ENCODE peak calls at places on chromosomes 13 and 19, in ten cellular contexts. I is GM12878; F is Caco-2; Z is Peyer's patch; C is cardiac muscle cell; E is endodermal cell; G is fibroblast of lung; R is left ventricle myocardium inferior; M is lower lobe of right lung; V is CD8-positive, alpha-beta T cell. X is an unnamed sample.

GRCh38 chr13:65966991-65967451 is 1263.1 kb downstream of the PCDH9 start:
- DNase-seq in C (peak; percentile 59), I (no peak), V (no peak), Z (no peak), F (peak; percentile 63), G (peak; percentile 23), R (no peak), M (no peak), E (peak; percentile 66), X (peak; percentile 1)

GRCh38 chr19:3504723-3505122 is 1.4 kb upstream of the FZR1 start:
- DNase-seq in G (no peak), Z (no peak), C (peak; percentile 39), I (no peak), V (no peak), R (no peak), F (no peak), E (no peak), M (no peak), X (no peak)

GRCh38 chr13:81017525-81018152 is 676.7 kb upstream of the SPRY2 start:
- DNase-seq in C (peak; percentile 70), G (peak; percentile 77), I (no peak), V (no peak), E (no peak), M (no peak), F (peak; percentile 30), R (no peak), Z (no peak), X (no peak)

GRCh38 chr13:26379831-26380230 is 125.9 kb downstream of the CDK8 start:
- DNase-seq in E (no peak), M (no peak), R (no peak), G (no peak), V (no peak), Z (no peak), F (no peak), I (no peak), C (no peak), X (no peak)

GRCh38 chr13:46715363-46715762 is 81.6 kb downstream of the ESD start:
- DNase-seq in C (no peak), R (no peak), G (no peak), E (no peak), F (peak; percentile 23), Z (no peak), I (no peak), V (no peak), M (no peak), X (no peak)

GRCh38 chr19:51552996-51553725 is 17.9 kb upstream of the ZNF175 start:
- DNase-seq in V (no peak), R (peak; percentile 72), Z (peak; percentile 61), I (no peak), C (peak; percentile 80), G (peak; percentile 33), M (peak; percentile 71), F (peak; percentile 88), E (peak; percentile 96), X (peak; percentile 58)

GRCh38 chr13:27922974-27923612 is 3.3 kb downstream of the PDX1 start:
- DNase-seq in G (no peak), M (no peak), I (no peak), C (no peak), R (no peak), F (no peak), Z (no peak), V (no peak), E (peak; percentile 51), X (no peak)

GRCh38 chr13:28569886-28570285 is 75.0 kb upstream of the FLT1 start:
- DNase-seq in E (no peak), Z (no peak), V (no peak), F (no peak), G (no peak), R (no peak), C (no peak), I (no peak), M (no peak), X (no peak)

GRCh38 chr19:18807861-18808331 is 16.8 kb upstream of the COMP start:
- DNase-seq in G (no peak), Z (no peak), V (no peak), M (no peak), C (peak; percentile 61), F (no peak), I (no peak), E (no peak), R (peak; percentile 33), X (no peak)

GRCh38 chr19:42040031-42040430 is 30.0 kb downstream of the GRIK5 start:
- DNase-seq in G (no peak), R (no peak), I (no peak), Z (no peak), V (no peak), C (no peak), F (no peak), E (no peak), M (no peak), X (no peak)

GRCh38 chr19:53365899-53366493 is 491 bp downstream of the ZNF525 start:
- DNase-seq in C (no peak), Z (no peak), E (no peak), G (no peak), R (peak; percentile 15), M (peak; percentile 46), I (no peak), V (no peak), F (peak; percentile 30), X (no peak)

GRCh38 chr19:35118268-35119026 is 2.8 kb downstream of the FXYD3 start:
- DNase-seq in M (peak; percentile 87), Z (no peak), C (no peak), F (no peak), E (no peak), R (no peak), I (no peak), V (no peak), G (no peak), X (no peak)
- H3K27me3 ChIP-seq in M (no peaks in the 10 kb centered on the region), Z (no peaks in the 10 kb centered on the region), C (no peaks in the 10 kb centered on the region), F (no peaks in the 10 kb centered on the region), E (no peaks in the 10 kb centered on the region), R (no peaks in the 10 kb centered on the region), I (no peaks in the 10 kb centered on the region), V (no peaks in the 10 kb centered on the region), G (no peaks in the 10 kb centered on the region), X (no peaks in the 10 kb centered on the region)

DNA sequence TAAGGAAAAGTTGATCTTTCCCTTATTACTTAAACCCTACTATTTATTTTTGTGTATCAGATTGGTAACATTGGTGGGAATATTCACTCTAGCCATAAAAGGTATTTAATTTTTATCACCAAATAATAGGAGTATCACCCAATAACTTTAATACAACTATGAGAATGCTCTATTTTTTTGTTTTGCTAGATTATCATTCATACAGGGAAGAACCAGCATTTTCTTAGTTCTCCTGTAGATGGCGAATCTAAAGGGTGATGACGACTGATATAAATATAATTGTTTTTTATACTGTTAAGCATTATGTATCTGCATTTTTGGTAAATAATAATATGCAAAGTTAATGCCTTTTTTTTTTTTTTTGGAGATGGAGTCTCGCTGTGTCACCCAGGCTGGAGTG is 7.9 kb upstream of the FRY start:
- DNase-seq in E (no peak), M (no peak), I (no peak), G (peak; percentile 36), F (no peak), C (peak; percentile 18), Z (no peak), V (no peak), R (no peak), X (no peak)
- TF ChIP-seq CTCF in E (peak; percentile 50), M (no peak), I (peak; percentile 14), G (no peak), F (peak; percentile 9), C (peak; percentile 33), Z (peak; percentile 7), V (no peak), R (no peak), X (no peak)

GRCh38 chr13:43293561-43293960 is 270.2 kb downstream of the DNAJC15 start:
- DNase-seq in C (no peak), F (no peak), V (no peak), I (no peak), M (no peak), E (no peak), Z (no peak), R (no peak), G (no peak), X (no peak)
- H3K9me3 ChIP-seq in C (no peaks in the 10 kb centered on the region), F (no peaks in the 10 kb centered on the region), V (no peaks in the 10 kb centered on the region), I (no peaks in the 10 kb centered on the region), M (no peaks in the 10 kb centered on the region), E (no peaks in the 10 kb centered on the region), Z (no peaks in the 10 kb centered on the region), R (no peaks in the 10 kb centered on the region), G (no peaks in the 10 kb centered on the region), X (no peaks in the 10 kb centered on the region)

GRCh38 chr13:25204843-25205242 is 32.8 kb upstream of the AMER2 start:
- DNase-seq in F (no peak), E (no peak), C (no peak), Z (no peak), I (no peak), M (no peak), R (no peak), G (no peak), V (no peak), X (no peak)

GRCh38 chr13:25200783-25201182 is 28.7 kb upstream of the AMER2 start:
- DNase-seq in R (no peak), F (no peak), Z (no peak), E (no peak), M (no peak), V (no peak), G (no peak), I (no peak), C (peak; percentile 2), X (no peak)

GRCh38 chr13:25207291-25207690 is 35.2 kb upstream of the AMER2 start:
- DNase-seq in G (no peak), C (no peak), F (no peak), R (no peak), V (no peak), E (no peak), Z (no peak), I (no peak), M (no peak), X (no peak)

GRCh38 chr13:25203256-25203794 is 31.2 kb upstream of the AMER2 start:
- DNase-seq in G (no peak), E (peak; percentile 56), Z (no peak), I (no peak), C (no peak), M (no peak), V (no peak), R (no peak), F (no peak), X (no peak)
- H3K27me3 ChIP-seq in G (peaks cover 3% of the 10 kb centered on the region), E (no peaks in the 10 kb centered on the region), Z (no peaks in the 10 kb centered on the region), I (no peaks in the 10 kb centered on the region), C (no peaks in the 10 kb centered on the region), M (peaks cover 4% of the 10 kb centered on the region), V (no peaks in the 10 kb centered on the region), R (peaks cover 56% of the 10 kb centered on the region), F (no peaks in the 10 kb centered on the region), X (no peaks in the 10 kb centered on the region)

DNA sequence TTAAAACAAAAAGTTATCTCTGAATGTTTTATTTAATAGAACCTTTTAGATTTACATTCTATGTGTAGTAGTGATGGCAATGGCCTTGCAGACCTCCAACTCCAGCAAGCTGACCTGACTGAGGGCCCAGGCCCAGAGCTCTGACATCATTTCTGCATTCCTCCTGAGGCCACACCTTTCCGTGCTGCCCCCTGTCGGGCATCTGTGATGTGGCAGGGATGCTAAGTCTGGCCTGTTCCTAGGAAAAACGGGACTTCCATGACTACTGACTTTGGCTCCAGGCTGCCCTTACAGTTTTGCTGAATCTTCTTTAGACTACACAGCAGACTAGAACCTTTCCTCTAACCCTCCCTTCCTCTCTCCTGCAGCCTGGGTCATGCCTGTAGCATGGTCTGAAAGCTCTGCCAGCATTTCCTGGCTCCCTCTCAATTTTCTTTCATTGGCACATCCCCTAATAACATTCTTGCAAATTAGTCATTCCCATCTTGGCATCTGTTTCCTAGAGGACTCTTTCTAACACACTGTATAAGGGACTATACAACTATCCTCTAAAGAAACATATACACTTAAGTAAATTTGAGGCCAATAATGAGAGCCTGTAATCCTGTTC is 249.0 kb downstream of the GPC5 start:
- DNase-seq in V (no peak), F (peak; percentile 54), E (peak; percentile 92), Z (no peak), I (no peak), G (peak; percentile 81), C (peak; percentile 22), M (no peak), R (no peak), X (peak; percentile 14)
- TF ChIP-seq CTCF in V (no peak), F (peak; percentile 60), E (peak; percentile 81), Z (no peak), I (peak; percentile 72), G (no peak), C (peak; percentile 46), M (peak; percentile 25), R (peak; percentile 43), X (no peak)